ENCODE peak calls at places on chromosomes 3 and 15, in five cellular contexts. F is SK-N-SH, S is SK-N-DZ, W is NCI-H774, D is NCI-H82. R is an unnamed sample.

GRCh38 chr15:28101201-28101600 is 2.1 kb upstream of the OCA2 start:
- DNase-seq in F (no peak), S (no peak), W (no peak), D (peak), R (no peak)

GRCh38 chr3:38028621-38029361 is 651 bp downstream of the PLCD1 start:
- DNase-seq in F (no peak), S (no peak), W (no peak), D (no peak), R (no peak)

GRCh38 chr15:80823120-80823519 is 44.0 kb downstream of the CEMIP start:
- DNase-seq in F (no peak), S (no peak), W (no peak), D (no peak), R (no peak)

GRCh38 chr3:61926913-61927312 is 365.5 kb downstream of the PTPRG start:
- DNase-seq in F (no peak), S (no peak), W (no peak), D (no peak), R (no peak)

GRCh38 chr3:51703026-51703775 is 3.7 kb upstream of the GRM2 start:
- DNase-seq in F (no peak), S (no peak), W (no peak), D (no peak), R (no peak)

GRCh38 chr15:80476036-80476435 is 71.9 kb downstream of the ARNT2 start:
- DNase-seq in F (no peak), S (no peak), W (no peak), D (no peak), R (no peak)

GRCh38 chr3:122011396-122011795 is 10.7 kb downstream of the ILDR1 start:
- DNase-seq in F (no peak), S (no peak), W (no peak), D (no peak), R (no peak)

GRCh38 chr3:4416427-4416826 is 50.6 kb downstream of the SUMF1 start:
- DNase-seq in F (no peak), S (no peak), W (no peak), D (no peak), R (no peak)

GRCh38 chr3:190617185-190617584 is 103.3 kb downstream of the IL1RAP start:
- DNase-seq in F (no peak), S (no peak), W (peak), D (no peak), R (no peak)

GRCh38 chr15:31217067-31217466 is 109.6 kb upstream of the KLF13 start:
- DNase-seq in F (no peak), S (no peak), W (no peak), D (no peak), R (no peak)

GRCh38 chr3:7682822-7683229 is 818.8 kb upstream of the LMCD1 start:
- DNase-seq in F (no peak), S (no peak), W (no peak), D (no peak), R (no peak)

GRCh38 chr15:52124270-52124878 is 11.8 kb upstream of the BCL2L10 start:
- DNase-seq in F (no peak), S (no peak), W (no peak), D (no peak), R (no peak)

GRCh38 chr3:152073267-152073666 is 195.5 kb upstream of the MBNL1 start:
- DNase-seq in F (peak), S (no peak), W (no peak), D (no peak), R (no peak)

GRCh38 chr3:128490650-128491070 is 2.3 kb downstream of the GATA2 start:
- DNase-seq in F (no peak), S (no peak), W (no peak), D (no peak), R (no peak)

GRCh38 chr3:192566706-192567290 is 160.5 kb downstream of the FGF12 start:
- DNase-seq in F (peak), S (peak), W (peak), D (peak), R (peak)

GRCh38 chr15:32053717-32054116 is 23.4 kb downstream of the CHRNA7 start:
- DNase-seq in F (no peak), S (peak), W (no peak), D (no peak), R (no peak)

GRCh38 chr15:57235865-57236264 is 140.4 kb upstream of the CGNL1 start:
- DNase-seq in F (peak), S (peak), W (peak), D (peak), R (no peak)

GRCh38 chr15:83323296-83323711 is 38.8 kb upstream of the BNC1 start:
- DNase-seq in F (peak), S (no peak), W (no peak), D (no peak), R (no peak)

GRCh38 chr3:49132437-49133225 is at the start of gene LAMB2:
- DNase-seq in F (peak), S (peak), W (no peak), D (peak), R (no peak)

GRCh38 chr3:141710888-141711616 is 27.0 kb upstream of the RNF7 start:
- DNase-seq in F (no peak), S (no peak), W (no peak), D (no peak), R (no peak)

GRCh38 chr3:147838650-147839049 is 429.5 kb downstream of the ZIC1 start:
- DNase-seq in F (no peak), S (no peak), W (no peak), D (peak), R (no peak)

GRCh38 chr15:61715082-61715481 is 345.2 kb downstream of the VPS13C start:
- DNase-seq in F (no peak), S (no peak), W (peak), D (peak), R (no peak)

GRCh38 chr3:11769704-11770103 is 77.0 kb downstream of the TAMM41 start:
- DNase-seq in F (no peak), S (no peak), W (no peak), D (no peak), R (no peak)